ENCODE peak calls at places on chromosomes 11 and 22, in four cellular contexts. P is ovary; M is activated CD8-positive, alpha-beta memory T cell treated with anti-CD3 and anti-CD28 coated beads for 1 hour; S is IMR-90. J is an unnamed sample.

GRCh38 chr11:134609361-134610115 is 197.5 kb upstream of the B3GAT1 start:
- DNase-seq in P (no peak), M (no peak), S (no peak), J (no peak)

GRCh38 chr11:61736310-61736709 is 16.1 kb upstream of the MYRF start:
- DNase-seq in P (no peak), M (no peak), S (no peak), J (no peak)

GRCh38 chr11:6326980-6327379 is 6.7 kb upstream of the CAVIN3 start:
- DNase-seq in P (no peak), M (no peak), S (no peak), J (no peak)

GRCh38 chr11:128686745-128687177 is 7.1 kb upstream of the FLI1 start:
- DNase-seq in P (no peak), M (no peak), S (peak), J (no peak)

GRCh38 chr11:4181780-4182721 is 87.5 kb downstream of the RRM1 start:
- DNase-seq in P (peak), M (no peak), S (peak), J (no peak)

GRCh38 chr11:3104051-3104714 is 47.0 kb upstream of the CARS1 start:
- DNase-seq in P (no peak), M (no peak), S (no peak), J (no peak)

GRCh38 chr11:113546757-113547507 is 71.7 kb upstream of the DRD2 start:
- DNase-seq in P (no peak), M (no peak), S (peak), J (no peak)

GRCh38 chr11:78039919-78040671 is 17.0 kb upstream of the KCTD14 start:
- DNase-seq in P (peak), M (no peak), S (peak), J (no peak)

GRCh38 chr11:86740628-86741488 is 59.5 kb upstream of the PRSS23 start:
- DNase-seq in P (peak), M (no peak), S (peak), J (no peak)

GRCh38 chr11:35404397-35404775 is 15.0 kb downstream of the SLC1A2 start:
- DNase-seq in P (no peak), M (no peak), S (peak), J (no peak)

GRCh38 chr11:16169946-16170345 is 186.4 kb downstream of the SOX6 start:
- DNase-seq in P (no peak), M (no peak), S (no peak), J (no peak)

GRCh38 chr11:88164806-88165205 is 10.4 kb downstream of the RAB38 start:
- DNase-seq in P (no peak), M (no peak), S (no peak), J (no peak)

GRCh38 chr11:70324354-70325115 is 54.0 kb downstream of the PPFIA1 start:
- DNase-seq in P (no peak), M (no peak), S (no peak), J (no peak)

GRCh38 chr11:17760102-17761029 is 25.8 kb downstream of the KCNC1 start:
- DNase-seq in P (no peak), M (no peak), S (peak), J (no peak)

GRCh38 chr22:19110064-19110458 is 12.2 kb downstream of the DGCR2 start:
- DNase-seq in P (no peak), M (no peak), S (no peak), J (no peak)

GRCh38 chr11:122981388-122982264 is at the start of gene BSX:
- DNase-seq in P (peak), M (peak), S (peak), J (no peak)